ENCODE peak calls at places on chromosomes 5 and 9, in nine cellular contexts. M is foreskin fibroblast, X is mammary epithelial cell, B is neural crest cell, A is cardiac muscle cell, S is GM13977, U is esophagus squamous epithelium, D is BJ, H is GM12865. C is an unnamed sample.

GRCh38 chr5:31770157-31770556 is 131.2 kb downstream of the PDZD2 start:
- DNase-seq in M (no peak), X (no peak), B (no peak), A (no peak), S (no peak), U (no peak), D (no peak), H (no peak), C (no peak)

GRCh38 chr9:98442541-98442940 is 187.1 kb upstream of the TBC1D2 start:
- DNase-seq in M (no peak), X (no peak), B (no peak), A (no peak), S (no peak), U (no peak), D (no peak), H (no peak), C (no peak)

GRCh38 chr5:147446528-147446927 is 63.3 kb downstream of the DPYSL3 start:
- DNase-seq in M (peak), X (no peak), B (no peak), A (no peak), S (no peak), U (no peak), D (no peak), H (no peak), C (no peak)

GRCh38 chr5:134568761-134569725 is 43.6 kb downstream of the JADE2 start:
- DNase-seq in M (peak), X (no peak), B (peak), A (peak), S (no peak), U (no peak), D (no peak), H (no peak), C (no peak)

GRCh38 chr5:79235222-79235577 is 731 bp upstream of the JMY start:
- DNase-seq in M (peak), X (peak), B (no peak), A (peak), S (peak), U (no peak), D (no peak), H (peak), C (no peak)

GRCh38 chr9:76321185-76321828 is 72.9 kb downstream of the RFK start:
- DNase-seq in M (peak), X (no peak), B (no peak), A (peak), S (no peak), U (no peak), D (no peak), H (no peak), C (no peak)

GRCh38 chr9:129596541-129597328 is 24.2 kb downstream of the C9orf50 start:
- DNase-seq in M (peak), X (no peak), B (peak), A (peak), S (no peak), U (no peak), D (no peak), H (no peak), C (no peak)

GRCh38 chr9:116860509-116861120 is 173.5 kb downstream of the TRIM32 start:
- DNase-seq in M (peak), X (peak), B (peak), A (peak), S (peak), U (no peak), D (peak), H (peak), C (no peak)

GRCh38 chr5:54620583-54620933 is 103.0 kb downstream of the SNX18 start:
- DNase-seq in M (no peak), X (no peak), B (no peak), A (no peak), S (no peak), U (no peak), D (no peak), H (no peak), C (no peak)

GRCh38 chr9:133142657-133143592 is 20.8 kb downstream of the GBGT1 start:
- DNase-seq in M (no peak), X (no peak), B (no peak), A (no peak), S (peak), U (no peak), D (no peak), H (peak), C (no peak)

GRCh38 chr9:94084314-94084713 is at the start of gene PTPDC1:
- DNase-seq in M (peak), X (peak), B (peak), A (peak), S (no peak), U (no peak), D (peak), H (no peak), C (no peak)

GRCh38 chr9:102113191-102113590 is 374.7 kb upstream of the GRIN3A start:
- DNase-seq in M (no peak), X (no peak), B (no peak), A (no peak), S (no peak), U (no peak), D (no peak), H (no peak), C (no peak)

GRCh38 chr5:168332042-168332441 is 40.6 kb downstream of the WWC1 start:
- DNase-seq in M (no peak), X (no peak), B (no peak), A (no peak), S (no peak), U (no peak), D (no peak), H (no peak), C (no peak)

GRCh38 chr5:154118832-154119442 is 71.6 kb upstream of the GALNT10 start:
- DNase-seq in M (no peak), X (peak), B (no peak), A (no peak), S (no peak), U (no peak), D (no peak), H (no peak), C (no peak)
- TF ChIP-seq CTCF in M (no peak), X (no peak), B (no peak), A (no peak), S (peak), U (no peak), D (no peak), H (no peak), C (no peak)

GRCh38 chr5:159184858-159185381 is 24.4 kb downstream of the RNF145 start:
- DNase-seq in M (peak), X (peak), B (no peak), A (peak), S (no peak), U (no peak), D (peak), H (peak), C (no peak)
- TF ChIP-seq CTCF in M (no peak), X (no peak), B (no peak), A (no peak), S (no peak), U (no peak), D (no peak), H (no peak), C (no peak)

DNA sequence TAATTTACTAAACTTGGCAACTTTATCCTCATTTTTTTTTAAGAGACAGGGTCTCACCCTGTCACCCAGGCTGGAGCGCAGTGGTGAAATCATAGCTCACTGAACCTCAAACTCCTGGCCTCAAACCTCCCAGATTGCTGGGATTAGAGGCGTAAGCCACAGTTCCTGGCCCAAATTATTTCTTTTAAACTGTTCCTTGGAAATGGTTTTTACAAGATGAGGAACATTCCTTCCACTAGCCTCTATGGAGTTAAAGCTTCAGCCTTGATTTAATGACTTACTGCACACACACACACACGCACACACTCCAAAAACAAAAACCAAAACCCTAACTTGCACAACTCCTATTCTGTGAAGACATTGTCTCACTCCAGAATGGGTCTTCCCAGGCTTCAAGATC is 77.2 kb upstream of the TARS1 start:
- DNase-seq in M (peak), X (no peak), B (no peak), A (no peak), S (no peak), U (no peak), D (no peak), H (no peak), C (no peak)
- TF ChIP-seq CTCF in M (no peak), X (no peak), B (no peak), A (no peak), S (no peak), U (no peak), D (peak), H (no peak), C (no peak)

DNA sequence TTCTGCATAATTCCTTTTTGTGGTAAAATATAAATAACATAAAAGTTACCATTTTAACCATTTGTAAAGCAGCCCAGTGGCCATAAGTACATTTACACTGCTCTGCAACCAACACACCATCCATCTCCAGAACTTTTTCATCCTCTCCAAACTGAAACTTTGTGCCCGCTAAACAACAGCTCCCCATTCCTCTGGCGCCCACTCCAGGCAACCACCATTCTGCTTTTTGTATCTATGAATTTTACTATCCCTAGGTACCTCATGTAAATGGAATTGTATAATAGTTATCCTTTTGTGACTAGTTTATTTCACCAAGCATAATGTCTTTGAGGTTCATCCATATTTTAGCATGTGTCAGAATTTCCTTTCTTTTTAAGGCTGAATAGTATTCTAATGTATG is 141.1 kb downstream of the DMXL1 start:
- DNase-seq in M (no peak), X (no peak), B (no peak), A (no peak), S (no peak), U (no peak), D (no peak), H (no peak), C (no peak)
- TF ChIP-seq CTCF in M (no peak), X (no peak), B (no peak), A (no peak), S (no peak), U (no peak), D (no peak), H (no peak), C (no peak)

DNA sequence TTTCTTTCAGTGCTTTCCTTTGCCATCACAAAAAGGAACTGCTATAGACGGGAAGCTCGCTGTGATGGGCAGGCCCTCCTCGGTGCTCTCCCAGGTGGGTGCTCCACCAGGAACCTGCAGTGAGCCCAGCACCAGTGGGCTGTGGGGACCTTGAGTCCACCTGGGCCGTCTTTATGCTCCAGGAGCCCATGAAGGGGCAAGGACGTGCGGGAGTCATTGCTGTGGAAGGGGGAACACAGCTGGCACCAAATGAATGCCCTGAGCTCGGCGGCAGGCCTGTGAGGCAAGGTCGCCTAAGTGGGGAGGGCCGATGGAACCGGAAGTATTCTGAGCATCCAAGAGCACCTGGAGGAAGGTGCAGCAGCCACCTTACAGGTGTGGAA is 36.8 kb upstream of the SLC6A3 start:
- DNase-seq in M (no peak), X (no peak), B (no peak), A (no peak), S (no peak), U (no peak), D (no peak), H (no peak), C (no peak)
- TF ChIP-seq CTCF in M (no peak), X (no peak), B (no peak), A (no peak), S (no peak), U (no peak), D (no peak), H (no peak), C (no peak)

GRCh38 chr5:13943691-13944090 is 797 bp downstream of the DNAH5 start:
- DNase-seq in M (no peak), X (no peak), B (no peak), A (no peak), S (no peak), U (no peak), D (no peak), H (no peak), C (no peak)

GRCh38 chr5:13939647-13940046 is 4.8 kb downstream of the DNAH5 start:
- DNase-seq in M (no peak), X (no peak), B (no peak), A (no peak), S (no peak), U (no peak), D (no peak), H (no peak), C (no peak)

GRCh38 chr5:13945271-13945670 is 783 bp upstream of the DNAH5 start:
- DNase-seq in M (no peak), X (no peak), B (no peak), A (no peak), S (no peak), U (no peak), D (no peak), H (no peak), C (no peak)

GRCh38 chr5:13944564-13945195 is at the start of gene DNAH5:
- DNase-seq in M (no peak), X (peak), B (no peak), A (no peak), S (no peak), U (no peak), D (no peak), H (no peak), C (no peak)

GRCh38 chr5:13941468-13941867 is 3.0 kb downstream of the DNAH5 start:
- DNase-seq in M (no peak), X (no peak), B (no peak), A (no peak), S (no peak), U (no peak), D (no peak), H (no peak), C (no peak)
- TF ChIP-seq CTCF in M (no peak), X (no peak), B (no peak), A (no peak), S (no peak), U (no peak), D (no peak), H (no peak), C (no peak)

DNA sequence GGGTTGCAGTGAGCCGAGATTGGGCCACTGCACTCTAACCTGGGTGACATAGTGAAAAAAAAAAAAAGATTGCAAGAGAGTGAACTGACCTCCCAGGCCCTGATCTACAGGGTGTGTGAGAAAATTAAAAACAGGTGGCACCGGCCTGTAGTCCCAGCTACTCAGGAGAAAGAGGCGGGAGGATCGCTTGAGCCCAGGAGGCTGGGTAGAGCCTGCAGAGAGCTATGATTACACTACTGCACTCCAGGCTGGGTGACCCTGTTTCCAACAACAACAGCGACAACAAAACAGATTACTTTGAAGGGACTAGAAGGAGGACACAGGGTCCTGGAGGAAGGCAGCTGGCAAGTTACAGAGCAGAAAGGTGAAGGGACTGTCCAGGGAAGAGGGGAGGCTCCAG is 42.2 kb upstream of the FABP6 start:
- DNase-seq in M (peak), X (no peak), B (no peak), A (no peak), S (no peak), U (no peak), D (no peak), H (no peak), C (no peak)
- TF ChIP-seq CTCF in M (no peak), X (no peak), B (no peak), A (no peak), S (no peak), U (no peak), D (no peak), H (no peak), C (no peak)

C was measured in CD14-positive monocyte.